ENCODE peak calls at places on chromosome 13, in eight cellular contexts. One of them, this sample, is unnamed.
A peak's percentile ranks its signal among the peaks of the same experiment; 100 is the strongest.

GRCh38 chr13:46565808-46566750 is 13.1 kb downstream of the LRCH1 start:
- DNase-seq in psoas muscle: no peak
- DNase-seq in gastrocnemius medialis: no peak
- DNase-seq in esophagus muscularis mucosa: no peak
- DNase-seq in ascending aorta: no peak
- DNase-seq in uterus: no peak
- DNase-seq in cardiac muscle cell: no peak
- DNase-seq in neuronal stem cell: no peak
- DNase-seq in this sample: no peak

GRCh38 chr13:39777527-39778061 is 122.1 kb downstream of the COG6 start:
- DNase-seq in uterus: no peak
- DNase-seq in ascending aorta: no peak
- DNase-seq in esophagus muscularis mucosa: no peak
- DNase-seq in cardiac muscle cell: peak; percentile 87
- DNase-seq in psoas muscle: no peak
- DNase-seq in neuronal stem cell: no peak
- DNase-seq in gastrocnemius medialis: no peak
- DNase-seq in this sample: no peak

GRCh38 chr13:37011002-37011401 is 10.4 kb downstream of the EXOSC8 start:
- DNase-seq in neuronal stem cell: no peak
- DNase-seq in esophagus muscularis mucosa: no peak
- DNase-seq in cardiac muscle cell: no peak
- DNase-seq in ascending aorta: no peak
- DNase-seq in uterus: no peak
- DNase-seq in psoas muscle: no peak
- DNase-seq in gastrocnemius medialis: no peak
- DNase-seq in this sample: no peak

GRCh38 chr13:74406439-74406838 is 272.2 kb upstream of the KLF12 start:
- DNase-seq in neuronal stem cell: no peak
- DNase-seq in psoas muscle: no peak
- DNase-seq in cardiac muscle cell: no peak
- DNase-seq in esophagus muscularis mucosa: no peak
- DNase-seq in ascending aorta: no peak
- DNase-seq in gastrocnemius medialis: no peak
- DNase-seq in uterus: no peak
- DNase-seq in this sample: no peak

GRCh38 chr13:76980075-76980718 is 11.7 kb upstream of the CLN5 start:
- DNase-seq in neuronal stem cell: peak; percentile 73
- DNase-seq in cardiac muscle cell: peak; percentile 64
- DNase-seq in ascending aorta: no peak
- DNase-seq in gastrocnemius medialis: peak; percentile 53
- DNase-seq in psoas muscle: peak; percentile 79
- DNase-seq in uterus: peak; percentile 62
- DNase-seq in esophagus muscularis mucosa: no peak
- DNase-seq in this sample: peak; percentile 79

GRCh38 chr13:51465124-51465523 is 12.3 kb upstream of the INTS6 start:
- DNase-seq in psoas muscle: no peak
- DNase-seq in cardiac muscle cell: no peak
- DNase-seq in esophagus muscularis mucosa: no peak
- DNase-seq in ascending aorta: no peak
- DNase-seq in uterus: no peak
- DNase-seq in neuronal stem cell: no peak
- DNase-seq in gastrocnemius medialis: no peak
- DNase-seq in this sample: no peak

GRCh38 chr13:113963376-113963775 is 10.5 kb downstream of the C13orf46 start:
- DNase-seq in gastrocnemius medialis: no peak
- DNase-seq in cardiac muscle cell: no peak
- DNase-seq in neuronal stem cell: no peak
- DNase-seq in esophagus muscularis mucosa: no peak
- DNase-seq in uterus: no peak
- DNase-seq in psoas muscle: no peak
- DNase-seq in ascending aorta: no peak
- DNase-seq in this sample: no peak

GRCh38 chr13:107562222-107562621 is 653.1 kb downstream of the LIG4 start:
- DNase-seq in ascending aorta: no peak
- DNase-seq in cardiac muscle cell: no peak
- DNase-seq in neuronal stem cell: no peak
- DNase-seq in esophagus muscularis mucosa: no peak
- DNase-seq in psoas muscle: no peak
- DNase-seq in gastrocnemius medialis: no peak
- DNase-seq in uterus: no peak
- DNase-seq in this sample: no peak

GRCh38 chr13:32056316-32056715 is 24.7 kb downstream of the FRY start:
- DNase-seq in ascending aorta: no peak
- DNase-seq in gastrocnemius medialis: no peak
- DNase-seq in esophagus muscularis mucosa: no peak
- DNase-seq in cardiac muscle cell: no peak
- DNase-seq in neuronal stem cell: no peak
- DNase-seq in uterus: no peak
- DNase-seq in psoas muscle: no peak
- DNase-seq in this sample: no peak

GRCh38 chr13:51783432-51784094 is 20.4 kb downstream of the DHRS12 start:
- DNase-seq in ascending aorta: no peak
- DNase-seq in gastrocnemius medialis: no peak
- DNase-seq in uterus: no peak
- DNase-seq in esophagus muscularis mucosa: no peak
- DNase-seq in psoas muscle: no peak
- DNase-seq in cardiac muscle cell: no peak
- DNase-seq in neuronal stem cell: no peak
- DNase-seq in this sample: no peak

GRCh38 chr13:33279898-33280549 is 5.5 kb downstream of the STARD13 start:
- DNase-seq in gastrocnemius medialis: peak; percentile 47
- DNase-seq in psoas muscle: no peak
- DNase-seq in esophagus muscularis mucosa: no peak
- DNase-seq in cardiac muscle cell: peak; percentile 50
- DNase-seq in neuronal stem cell: no peak
- DNase-seq in uterus: no peak
- DNase-seq in ascending aorta: no peak
- DNase-seq in this sample: no peak

GRCh38 chr13:75222031-75222430 is 259.9 kb downstream of the TBC1D4 start:
- DNase-seq in esophagus muscularis mucosa: no peak
- DNase-seq in psoas muscle: no peak
- DNase-seq in uterus: no peak
- DNase-seq in cardiac muscle cell: peak; percentile 80
- DNase-seq in neuronal stem cell: no peak
- DNase-seq in ascending aorta: no peak
- DNase-seq in gastrocnemius medialis: no peak
- DNase-seq in this sample: no peak

GRCh38 chr13:33213797-33214196 is 71.8 kb downstream of the STARD13 start:
- DNase-seq in esophagus muscularis mucosa: no peak
- DNase-seq in gastrocnemius medialis: no peak
- DNase-seq in ascending aorta: no peak
- DNase-seq in neuronal stem cell: no peak
- DNase-seq in cardiac muscle cell: peak; percentile 59
- DNase-seq in uterus: no peak
- DNase-seq in psoas muscle: no peak
- DNase-seq in this sample: no peak

GRCh38 chr13:32415019-32415418 is 12.9 kb downstream of the N4BP2L1 start:
- DNase-seq in psoas muscle: no peak
- DNase-seq in gastrocnemius medialis: no peak
- DNase-seq in cardiac muscle cell: peak; percentile 21
- DNase-seq in ascending aorta: no peak
- DNase-seq in neuronal stem cell: no peak
- DNase-seq in uterus: no peak
- DNase-seq in esophagus muscularis mucosa: no peak
- DNase-seq in this sample: no peak

GRCh38 chr13:40061466-40062450 is 406.3 kb downstream of the COG6 start:
- DNase-seq in cardiac muscle cell: peak; percentile 83
- DNase-seq in esophagus muscularis mucosa: peak; percentile 80
- DNase-seq in gastrocnemius medialis: no peak
- DNase-seq in psoas muscle: no peak
- DNase-seq in ascending aorta: no peak
- DNase-seq in uterus: no peak
- DNase-seq in neuronal stem cell: no peak
- DNase-seq in this sample: no peak

GRCh38 chr13:110329258-110329657 is 22.2 kb downstream of the COL4A2 start:
- DNase-seq in gastrocnemius medialis: no peak
- DNase-seq in psoas muscle: no peak
- DNase-seq in uterus: no peak
- DNase-seq in ascending aorta: no peak
- DNase-seq in neuronal stem cell: no peak
- DNase-seq in esophagus muscularis mucosa: no peak
- DNase-seq in cardiac muscle cell: no peak
- DNase-seq in this sample: no peak

GRCh38 chr13:56182598-56182997 is 958.1 kb upstream of the PRR20A start:
- DNase-seq in neuronal stem cell: no peak
- DNase-seq in psoas muscle: no peak
- DNase-seq in esophagus muscularis mucosa: no peak
- DNase-seq in cardiac muscle cell: no peak
- DNase-seq in uterus: no peak
- DNase-seq in ascending aorta: no peak
- DNase-seq in gastrocnemius medialis: no peak
- DNase-seq in this sample: no peak

GRCh38 chr13:56189978-56190377 is 950.7 kb upstream of the PRR20A start:
- DNase-seq in esophagus muscularis mucosa: no peak
- DNase-seq in cardiac muscle cell: no peak
- DNase-seq in psoas muscle: no peak
- DNase-seq in uterus: no peak
- DNase-seq in gastrocnemius medialis: no peak
- DNase-seq in ascending aorta: no peak
- DNase-seq in neuronal stem cell: no peak
- DNase-seq in this sample: no peak

GRCh38 chr13:56189439-56189838 is 951.3 kb upstream of the PRR20A start:
- DNase-seq in cardiac muscle cell: no peak
- DNase-seq in ascending aorta: no peak
- DNase-seq in gastrocnemius medialis: no peak
- DNase-seq in uterus: no peak
- DNase-seq in esophagus muscularis mucosa: no peak
- DNase-seq in neuronal stem cell: no peak
- DNase-seq in psoas muscle: no peak
- DNase-seq in this sample: no peak

GRCh38 chr13:56187331-56187730 is 953.4 kb upstream of the PRR20A start:
- DNase-seq in cardiac muscle cell: no peak
- DNase-seq in neuronal stem cell: no peak
- DNase-seq in ascending aorta: no peak
- DNase-seq in esophagus muscularis mucosa: no peak
- DNase-seq in uterus: no peak
- DNase-seq in gastrocnemius medialis: no peak
- DNase-seq in psoas muscle: no peak
- DNase-seq in this sample: no peak
- H3K9me3 ChIP-seq in cardiac muscle cell: no peaks in the 10 kb centered on the region
- H3K9me3 ChIP-seq in neuronal stem cell: no peaks in the 10 kb centered on the region
- H3K9me3 ChIP-seq in ascending aorta: no peaks in the 10 kb centered on the region
- H3K9me3 ChIP-seq in esophagus muscularis mucosa: peaks cover 9% of the 10 kb centered on the region
- H3K9me3 ChIP-seq in uterus: no peaks in the 10 kb centered on the region
- H3K9me3 ChIP-seq in gastrocnemius medialis: no peaks in the 10 kb centered on the region
- H3K9me3 ChIP-seq in psoas muscle: no peaks in the 10 kb centered on the region
- H3K9me3 ChIP-seq in this sample: no peaks in the 10 kb centered on the region

GRCh38 chr13:19179916-19180315 is 1.7 kb downstream of the TUBA3C start:
- DNase-seq in gastrocnemius medialis: no peak
- DNase-seq in cardiac muscle cell: no peak
- DNase-seq in ascending aorta: no peak
- DNase-seq in neuronal stem cell: no peak
- DNase-seq in esophagus muscularis mucosa: peak; percentile 34
- DNase-seq in uterus: no peak
- DNase-seq in psoas muscle: no peak
- DNase-seq in this sample: no peak

GRCh38 chr13:19181621-19182485 is at the start of gene TUBA3C:
- DNase-seq in gastrocnemius medialis: no peak
- DNase-seq in esophagus muscularis mucosa: peak; percentile 79
- DNase-seq in ascending aorta: no peak
- DNase-seq in neuronal stem cell: no peak
- DNase-seq in psoas muscle: no peak
- DNase-seq in cardiac muscle cell: no peak
- DNase-seq in uterus: no peak
- DNase-seq in this sample: no peak

GRCh38 chr13:19178901-19179593 is 2.6 kb downstream of the TUBA3C start:
- DNase-seq in uterus: no peak
- DNase-seq in neuronal stem cell: no peak
- DNase-seq in esophagus muscularis mucosa: peak; percentile 72
- DNase-seq in psoas muscle: no peak
- DNase-seq in gastrocnemius medialis: no peak
- DNase-seq in cardiac muscle cell: no peak
- DNase-seq in ascending aorta: no peak
- DNase-seq in this sample: no peak

GRCh38 chr13:19182536-19182935 is 912 bp upstream of the TUBA3C start:
- DNase-seq in neuronal stem cell: no peak
- DNase-seq in psoas muscle: no peak
- DNase-seq in gastrocnemius medialis: no peak
- DNase-seq in esophagus muscularis mucosa: peak; percentile 45
- DNase-seq in cardiac muscle cell: no peak
- DNase-seq in ascending aorta: no peak
- DNase-seq in uterus: no peak
- DNase-seq in this sample: no peak

GRCh38 chr13:19181021-19181620 is 503 bp downstream of the TUBA3C start:
- DNase-seq in cardiac muscle cell: no peak
- DNase-seq in psoas muscle: no peak
- DNase-seq in ascending aorta: no peak
- DNase-seq in gastrocnemius medialis: no peak
- DNase-seq in neuronal stem cell: no peak
- DNase-seq in esophagus muscularis mucosa: peak; percentile 60
- DNase-seq in uterus: no peak
- DNase-seq in this sample: no peak
- H3K9me3 ChIP-seq in cardiac muscle cell: no peaks in the 10 kb centered on the region
- H3K9me3 ChIP-seq in psoas muscle: no peaks in the 10 kb centered on the region
- H3K9me3 ChIP-seq in ascending aorta: no peaks in the 10 kb centered on the region
- H3K9me3 ChIP-seq in gastrocnemius medialis: no peaks in the 10 kb centered on the region
- H3K9me3 ChIP-seq in neuronal stem cell: no peaks in the 10 kb centered on the region
- H3K9me3 ChIP-seq in esophagus muscularis mucosa: no peaks in the 10 kb centered on the region
- H3K9me3 ChIP-seq in uterus: no peaks in the 10 kb centered on the region
- H3K9me3 ChIP-seq in this sample: no peaks in the 10 kb centered on the region

DNA sequence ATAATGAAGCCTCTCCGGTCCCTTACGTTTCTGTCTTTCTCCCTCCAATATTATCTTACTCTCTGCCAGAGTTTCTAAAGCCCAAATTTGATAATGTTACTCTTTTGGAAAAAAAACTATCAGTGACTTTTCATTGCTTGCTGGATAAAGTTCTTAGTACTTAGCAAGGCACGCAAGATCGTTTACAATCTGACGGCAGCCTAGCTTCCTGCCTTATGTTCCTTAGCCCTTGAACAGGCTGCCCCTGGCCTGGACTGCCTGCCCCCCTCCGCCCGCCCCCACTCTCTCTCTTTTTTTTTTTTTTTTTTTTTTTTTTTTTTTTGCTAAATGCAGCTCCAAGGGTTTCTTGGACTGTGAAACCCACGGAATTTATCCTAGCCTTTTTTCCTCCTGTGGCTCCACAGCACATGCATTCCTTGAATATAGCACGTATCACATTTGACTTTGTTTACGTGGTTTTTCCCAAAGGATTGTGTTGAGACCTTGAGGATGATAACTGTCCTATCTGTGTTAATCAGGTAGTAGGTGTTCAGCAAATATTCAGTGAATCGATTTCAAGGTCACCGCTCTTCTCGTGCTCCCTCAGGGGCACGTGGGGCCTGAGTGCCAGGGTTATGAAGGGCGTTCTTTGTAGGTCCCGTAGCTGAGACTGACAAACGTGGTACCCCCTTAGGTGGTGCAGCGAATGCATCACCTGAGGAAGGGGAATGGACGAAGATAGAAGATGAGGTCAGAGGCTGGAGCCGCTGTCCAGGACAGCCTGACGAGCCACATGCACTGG is 130.9 kb upstream of the RNF113B start:
- DNase-seq in uterus: no peak
- DNase-seq in gastrocnemius medialis: no peak
- DNase-seq in psoas muscle: no peak
- DNase-seq in neuronal stem cell: no peak
- DNase-seq in esophagus muscularis mucosa: no peak
- DNase-seq in ascending aorta: no peak
- DNase-seq in cardiac muscle cell: peak; percentile 68
- DNase-seq in this sample: no peak
- H3K9me3 ChIP-seq in uterus: no peaks in the 10 kb centered on the region
- H3K9me3 ChIP-seq in gastrocnemius medialis: no peaks in the 10 kb centered on the region
- H3K9me3 ChIP-seq in psoas muscle: no peaks in the 10 kb centered on the region
- H3K9me3 ChIP-seq in neuronal stem cell: no peaks in the 10 kb centered on the region
- H3K9me3 ChIP-seq in esophagus muscularis mucosa: no peaks in the 10 kb centered on the region
- H3K9me3 ChIP-seq in ascending aorta: no peaks in the 10 kb centered on the region
- H3K9me3 ChIP-seq in cardiac muscle cell: no peaks in the 10 kb centered on the region
- H3K9me3 ChIP-seq in this sample: no peaks in the 10 kb centered on the region

GRCh38 chr13:21130116-21130515 is 46.2 kb downstream of the SKA3 start:
- DNase-seq in cardiac muscle cell: no peak
- DNase-seq in psoas muscle: no peak
- DNase-seq in esophagus muscularis mucosa: no peak
- DNase-seq in gastrocnemius medialis: no peak
- DNase-seq in ascending aorta: no peak
- DNase-seq in uterus: no peak
- DNase-seq in neuronal stem cell: no peak
- DNase-seq in this sample: no peak
- H3K9me3 ChIP-seq in cardiac muscle cell: no peaks in the 10 kb centered on the region
- H3K9me3 ChIP-seq in psoas muscle: no peaks in the 10 kb centered on the region
- H3K9me3 ChIP-seq in esophagus muscularis mucosa: no peaks in the 10 kb centered on the region
- H3K9me3 ChIP-seq in gastrocnemius medialis: no peaks in the 10 kb centered on the region
- H3K9me3 ChIP-seq in ascending aorta: no peaks in the 10 kb centered on the region
- H3K9me3 ChIP-seq in uterus: no peaks in the 10 kb centered on the region
- H3K9me3 ChIP-seq in neuronal stem cell: no peaks in the 10 kb centered on the region
- H3K9me3 ChIP-seq in this sample: no peaks in the 10 kb centered on the region

This sample was measured in T-helper 17 cell.